ENCODE peak calls at places on chromosomes 2 and 18, in nine cellular contexts. H, R, U, P, O, M, X, I and J are unnamed samples.

GRCh38 chr18:51330148-51330547 is 132.7 kb upstream of the MEX3C start:
- DNase-seq in H (no peak), R (no peak), U (no peak), P (no peak), O (no peak), M (no peak), X (no peak), I (no peak), J (no peak)

GRCh38 chr18:35026407-35027061 is 14.7 kb upstream of the MAPRE2 start:
- DNase-seq in H (no peak), R (peak; percentile 60), U (no peak), P (no peak), O (no peak), M (no peak), X (no peak), I (no peak), J (no peak)

GRCh38 chr2:54524236-54524991 is 68.3 kb downstream of the SPTBN1 start:
- DNase-seq in H (no peak), R (no peak), U (no peak), P (no peak), O (no peak), M (no peak), X (peak; percentile 83), I (no peak), J (no peak)

GRCh38 chr18:37280701-37281100 is 284.9 kb downstream of the CELF4 start:
- DNase-seq in H (no peak), R (no peak), U (no peak), P (no peak), O (no peak), M (no peak), X (no peak), I (no peak), J (no peak)

GRCh38 chr18:39448942-39449341 is 1883.3 kb upstream of the CELF4 start:
- DNase-seq in H (no peak), R (no peak), U (no peak), P (no peak), O (no peak), M (no peak), X (peak; percentile 32), I (no peak), J (no peak)

GRCh38 chr2:236579746-236580315 is 10.2 kb downstream of the ACKR3 start:
- DNase-seq in H (no peak), R (no peak), U (no peak), P (no peak), O (no peak), M (no peak), X (no peak), I (no peak), J (no peak)

GRCh38 chr2:152376385-152376784 is 41.4 kb downstream of the FMNL2 start:
- DNase-seq in H (no peak), R (no peak), U (peak; percentile 48), P (no peak), O (no peak), M (no peak), X (no peak), I (no peak), J (no peak)

GRCh38 chr2:10305715-10306114 is 3.0 kb downstream of the HPCAL1 start:
- DNase-seq in H (no peak), R (no peak), U (peak; percentile 44), P (no peak), O (no peak), M (no peak), X (no peak), I (no peak), J (no peak)

GRCh38 chr2:162908567-162908966 is 70.0 kb upstream of the KCNH7 start:
- DNase-seq in H (no peak), R (no peak), U (no peak), P (no peak), O (no peak), M (no peak), X (no peak), I (no peak), J (peak; percentile 25)

GRCh38 chr2:104033399-104033798 is 820.5 kb upstream of the POU3F3 start:
- DNase-seq in H (peak; percentile 24), R (no peak), U (no peak), P (no peak), O (no peak), M (no peak), X (no peak), I (no peak), J (no peak)

GRCh38 chr2:85011747-85012146 is 40.8 kb downstream of the KCMF1 start:
- DNase-seq in H (no peak), R (no peak), U (no peak), P (no peak), O (no peak), M (no peak), X (no peak), I (no peak), J (no peak)

GRCh38 chr2:10279472-10279870 is 23.2 kb upstream of the HPCAL1 start:
- DNase-seq in H (no peak), R (peak; percentile 12), U (no peak), P (no peak), O (no peak), M (no peak), X (no peak), I (no peak), J (no peak)

GRCh38 chr2:66845307-66845706 is 410.4 kb downstream of the MEIS1 start:
- DNase-seq in H (no peak), R (no peak), U (no peak), P (no peak), O (no peak), M (no peak), X (peak; percentile 35), I (no peak), J (no peak)

GRCh38 chr18:44668280-44668975 is 12.3 kb upstream of the SETBP1 start:
- DNase-seq in H (no peak), R (no peak), U (no peak), P (no peak), O (no peak), M (peak; percentile 28), X (no peak), I (no peak), J (no peak)

GRCh38 chr2:138829326-138829725 is 49.1 kb upstream of the NXPH2 start:
- DNase-seq in H (peak; percentile 48), R (peak; percentile 48), U (no peak), P (no peak), O (no peak), M (peak; percentile 21), X (peak; percentile 4), I (peak; percentile 41), J (peak; percentile 27)

GRCh38 chr2:240232961-240233890 is 92.8 kb upstream of the OTOS start:
- DNase-seq in H (peak; percentile 89), R (peak; percentile 70), U (peak; percentile 92), P (peak; percentile 26), O (peak; percentile 85), M (peak; percentile 86), X (peak; percentile 71), I (peak; percentile 88), J (peak; percentile 78)
- H3K4me3 ChIP-seq in H (no peak overlapping the region), R (no peak overlapping the region), U (peak overlapping the region; percentile 35), P (peak overlapping the region; percentile 41), O (no peak overlapping the region), M (no peak overlapping the region), X (peak overlapping the region; percentile 22), I (peak overlapping the region; percentile 49), J (peak overlapping the region; percentile 74)

GRCh38 chr2:118508282-118508681 is 339.2 kb downstream of the EN1 start:
- DNase-seq in H (no peak), R (no peak), U (no peak), P (no peak), O (no peak), M (no peak), X (no peak), I (no peak), J (no peak)

GRCh38 chr2:118509319-118510016 is 338.0 kb downstream of the EN1 start:
- DNase-seq in H (no peak), R (no peak), U (no peak), P (no peak), O (no peak), M (no peak), X (no peak), I (no peak), J (no peak)

GRCh38 chr2:118505436-118505835 is 342.0 kb downstream of the EN1 start:
- DNase-seq in H (no peak), R (no peak), U (no peak), P (no peak), O (no peak), M (no peak), X (no peak), I (no peak), J (no peak)

GRCh38 chr2:118510807-118511206 is 336.6 kb downstream of the EN1 start:
- DNase-seq in H (no peak), R (no peak), U (no peak), P (no peak), O (no peak), M (no peak), X (no peak), I (no peak), J (no peak)
- H3K4me1 ChIP-seq in H (no peaks in the 10 kb centered on the region), R (no peaks in the 10 kb centered on the region), U (no peaks in the 10 kb centered on the region), P (no peaks in the 10 kb centered on the region), O (no peaks in the 10 kb centered on the region), M (no peaks in the 10 kb centered on the region), X (no peaks in the 10 kb centered on the region), I (no peaks in the 10 kb centered on the region), J (no peaks in the 10 kb centered on the region)

GRCh38 chr2:75221872-75222271 is 22.6 kb upstream of the TACR1 start:
- DNase-seq in H (no peak), R (no peak), U (no peak), P (no peak), O (no peak), M (no peak), X (peak; percentile 89), I (no peak), J (no peak)

GRCh38 chr2:75226617-75227016 is 27.3 kb upstream of the TACR1 start:
- DNase-seq in H (no peak), R (no peak), U (no peak), P (no peak), O (no peak), M (no peak), X (no peak), I (no peak), J (no peak)

GRCh38 chr2:75224636-75225094 is 25.3 kb upstream of the TACR1 start:
- DNase-seq in H (no peak), R (no peak), U (no peak), P (no peak), O (no peak), M (no peak), X (peak; percentile 10), I (no peak), J (no peak)

GRCh38 chr2:75222527-75222926 is 23.2 kb upstream of the TACR1 start:
- DNase-seq in H (no peak), R (no peak), U (no peak), P (no peak), O (no peak), M (no peak), X (no peak), I (no peak), J (no peak)

DNA sequence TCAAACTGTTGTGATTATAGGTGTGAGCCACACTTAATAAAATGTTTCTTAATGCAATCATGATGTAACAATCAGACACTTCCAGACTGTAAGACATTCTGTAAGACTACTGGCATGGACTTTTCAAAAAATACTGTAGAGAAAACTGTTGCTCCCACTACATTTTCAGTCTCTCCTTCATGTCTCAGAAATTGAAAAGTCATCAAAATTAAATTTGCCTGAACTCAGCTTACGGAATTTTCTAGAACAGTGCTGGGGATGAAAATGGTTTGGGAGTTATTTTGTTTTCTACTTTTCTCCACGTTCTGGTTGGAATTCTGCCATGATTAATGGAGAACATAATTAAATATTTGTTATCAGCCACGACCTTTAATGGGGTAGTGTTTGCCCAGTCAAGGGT is 26.8 kb upstream of the TACR1 start:
- DNase-seq in H (no peak), R (no peak), U (no peak), P (no peak), O (no peak), M (no peak), X (no peak), I (no peak), J (no peak)
- H3K4me3 ChIP-seq in H (no peak overlapping the region), R (no peak overlapping the region), U (no peak overlapping the region), P (no peak overlapping the region), O (no peak overlapping the region), M (no peak overlapping the region), X (no peak overlapping the region), I (no peak overlapping the region), J (no peak overlapping the region)

GRCh38 chr2:239355139-239355538 is 45.7 kb downstream of the HDAC4 start:
- DNase-seq in H (no peak), R (no peak), U (no peak), P (no peak), O (no peak), M (no peak), X (peak; percentile 80), I (no peak), J (no peak)
- H3K4me1 ChIP-seq in H (no peaks in the 10 kb centered on the region), R (no peaks in the 10 kb centered on the region), U (peaks cover 22% of the 10 kb centered on the region), P (peaks cover 25% of the 10 kb centered on the region), O (peaks cover 4% of the 10 kb centered on the region), M (peaks cover 2% of the 10 kb centered on the region), X (peaks cover 9% of the 10 kb centered on the region), I (no peaks in the 10 kb centered on the region), J (peaks cover 3% of the 10 kb centered on the region)